ENCODE peak calls at places on chromosomes 7 and 10, in seven cellular contexts. L, P, I, C, B, J and A are unnamed samples. For H3K4me1, the result is how much of the 10 kb centered on the place peaks cover.

GRCh38 chr10:49608925-49609282 is 1.2 kb upstream of the SLC18A3 start:
- DNase-seq in L (peak), P (no peak), I (peak), C (no peak), B (no peak), J (no peak), A (no peak)

GRCh38 chr10:69687396-69687795 is 57.3 kb downstream of the FAM241B start:
- DNase-seq in L (no peak), P (no peak), I (no peak), C (no peak), B (no peak), J (no peak), A (no peak)

GRCh38 chr10:72173635-72174296 is 42.0 kb upstream of the ANAPC16 start:
- DNase-seq in L (no peak), P (peak), I (no peak), C (no peak), B (peak), J (no peak), A (peak)

GRCh38 chr7:65746398-65746669 is 126.5 kb upstream of the VKORC1L1 start:
- DNase-seq in L (no peak), P (no peak), I (no peak), C (peak), B (no peak), J (no peak), A (peak)

GRCh38 chr7:66964391-66964790 is 31.0 kb downstream of the SBDS start:
- DNase-seq in L (no peak), P (no peak), I (no peak), C (peak), B (peak), J (no peak), A (peak)

GRCh38 chr10:96984512-96985225 is 152.6 kb downstream of the LCOR start:
- DNase-seq in L (peak), P (no peak), I (peak), C (no peak), B (no peak), J (no peak), A (no peak)

GRCh38 chr10:131065673-131066331 is 245.7 kb downstream of the TCERG1L start:
- DNase-seq in L (peak), P (no peak), I (peak), C (no peak), B (no peak), J (no peak), A (peak)

GRCh38 chr10:44647877-44648542 is 263.1 kb upstream of the CXCL12 start:
- DNase-seq in L (no peak), P (no peak), I (no peak), C (no peak), B (no peak), J (no peak), A (peak)

GRCh38 chr7:108142675-108143259 is 12.6 kb upstream of the LAMB4 start:
- DNase-seq in L (no peak), P (no peak), I (no peak), C (no peak), B (no peak), J (no peak), A (no peak)

GRCh38 chr7:105268056-105268455 is 120.7 kb downstream of the SRPK2 start:
- DNase-seq in L (no peak), P (no peak), I (no peak), C (peak), B (peak), J (no peak), A (peak)

GRCh38 chr10:10794056-10794455 is 223.6 kb upstream of the CELF2 start:
- DNase-seq in L (no peak), P (no peak), I (no peak), C (peak), B (no peak), J (no peak), A (no peak)

GRCh38 chr7:23383225-23383624 is 84.1 kb downstream of the MALSU1 start:
- DNase-seq in L (no peak), P (no peak), I (no peak), C (peak), B (no peak), J (no peak), A (peak)

GRCh38 chr10:70664702-70665195 is 7.6 kb upstream of the ADAMTS14 start:
- DNase-seq in L (peak), P (no peak), I (no peak), C (peak), B (peak), J (no peak), A (peak)

GRCh38 chr7:116259821-116260440 is 49.6 kb downstream of the TES start:
- DNase-seq in L (no peak), P (peak), I (no peak), C (peak), B (no peak), J (no peak), A (peak)

GRCh38 chr7:30977222-30977621 is 13.5 kb downstream of the GHRHR start:
- DNase-seq in L (no peak), P (no peak), I (no peak), C (no peak), B (no peak), J (no peak), A (no peak)

GRCh38 chr10:119139464-119140067 is 25.9 kb downstream of the SFXN4 start:
- DNase-seq in L (peak), P (peak), I (peak), C (peak), B (no peak), J (no peak), A (peak)

GRCh38 chr7:151940048-151940845 is 16.0 kb upstream of the GALNTL5 start:
- DNase-seq in L (no peak), P (no peak), I (no peak), C (peak), B (no peak), J (no peak), A (peak)

GRCh38 chr7:143284591-143285453 is at the start of gene TMEM139:
- DNase-seq in L (peak), P (no peak), I (peak), C (peak), B (peak), J (no peak), A (peak)

GRCh38 chr10:127153166-127153565 is 43.2 kb downstream of the INSYN2A start:
- DNase-seq in L (no peak), P (no peak), I (no peak), C (no peak), B (no peak), J (no peak), A (no peak)

GRCh38 chr7:111942450-111943081 is 263.6 kb downstream of the DOCK4 start:
- DNase-seq in L (no peak), P (no peak), I (no peak), C (no peak), B (peak), J (no peak), A (no peak)

GRCh38 chr7:11492307-11492706 is 339.7 kb downstream of the THSD7A start:
- DNase-seq in L (no peak), P (no peak), I (no peak), C (peak), B (no peak), J (no peak), A (peak)

GRCh38 chr7:27064169-27064568 is 31.6 kb downstream of the HOXA1 start:
- DNase-seq in L (no peak), P (no peak), I (no peak), C (peak), B (no peak), J (no peak), A (peak)

GRCh38 chr7:149883452-149883861 is 9.7 kb downstream of the ATP6V0E2 start:
- DNase-seq in L (peak), P (peak), I (peak), C (peak), B (peak), J (peak), A (peak)

GRCh38 chr10:48480397-48481374 is 124.2 kb downstream of the ARHGAP22 start:
- DNase-seq in L (no peak), P (no peak), I (no peak), C (no peak), B (no peak), J (no peak), A (no peak)

GRCh38 chr10:124705021-124705740 is 39.0 kb downstream of the FAM53B start:
- DNase-seq in L (no peak), P (no peak), I (no peak), C (no peak), B (no peak), J (no peak), A (no peak)

GRCh38 chr7:5284304-5285281 is 1.9 kb downstream of the SLC29A4 start:
- DNase-seq in L (peak), P (peak), I (peak), C (peak), B (peak), J (peak), A (no peak)

GRCh38 chr7:25407932-25408480 is 179.7 kb upstream of the NPVF start:
- DNase-seq in L (peak), P (no peak), I (peak), C (no peak), B (no peak), J (no peak), A (no peak)

GRCh38 chr10:6013413-6014192 is 36.3 kb upstream of the IL15RA start:
- DNase-seq in L (no peak), P (no peak), I (no peak), C (no peak), B (no peak), J (no peak), A (no peak)

GRCh38 chr7:25314094-25314708 is 85.9 kb upstream of the NPVF start:
- DNase-seq in L (no peak), P (no peak), I (no peak), C (no peak), B (peak), J (no peak), A (no peak)

GRCh38 chr10:68804692-68805091 is 22.6 kb upstream of the STOX1 start:
- DNase-seq in L (no peak), P (no peak), I (no peak), C (no peak), B (no peak), J (no peak), A (no peak)

GRCh38 chr10:7872041-7872442 is 53.7 kb downstream of the TAF3 start:
- DNase-seq in L (peak), P (peak), I (peak), C (peak), B (peak), J (peak), A (peak)

GRCh38 chr7:97798036-97799019 is 66.4 kb downstream of the TAC1 start:
- DNase-seq in L (no peak), P (no peak), I (no peak), C (no peak), B (peak), J (no peak), A (no peak)

GRCh38 chr7:108529341-108529740 is 3.4 kb upstream of the PNPLA8 start:
- DNase-seq in L (peak), P (no peak), I (peak), C (peak), B (no peak), J (peak), A (no peak)

GRCh38 chr7:1227071-1227804 is 5.4 kb upstream of the UNCX start:
- DNase-seq in L (peak), P (no peak), I (peak), C (no peak), B (no peak), J (no peak), A (no peak)

GRCh38 chr7:1227814-1228534 is 4.7 kb upstream of the UNCX start:
- DNase-seq in L (peak), P (no peak), I (peak), C (no peak), B (no peak), J (no peak), A (no peak)

GRCh38 chr7:1224093-1224702 is 8.5 kb upstream of the UNCX start:
- DNase-seq in L (peak), P (no peak), I (peak), C (no peak), B (no peak), J (no peak), A (peak)

GRCh38 chr7:1225462-1226154 is 7.1 kb upstream of the UNCX start:
- DNase-seq in L (peak), P (no peak), I (peak), C (peak), B (peak), J (no peak), A (peak)

DNA sequence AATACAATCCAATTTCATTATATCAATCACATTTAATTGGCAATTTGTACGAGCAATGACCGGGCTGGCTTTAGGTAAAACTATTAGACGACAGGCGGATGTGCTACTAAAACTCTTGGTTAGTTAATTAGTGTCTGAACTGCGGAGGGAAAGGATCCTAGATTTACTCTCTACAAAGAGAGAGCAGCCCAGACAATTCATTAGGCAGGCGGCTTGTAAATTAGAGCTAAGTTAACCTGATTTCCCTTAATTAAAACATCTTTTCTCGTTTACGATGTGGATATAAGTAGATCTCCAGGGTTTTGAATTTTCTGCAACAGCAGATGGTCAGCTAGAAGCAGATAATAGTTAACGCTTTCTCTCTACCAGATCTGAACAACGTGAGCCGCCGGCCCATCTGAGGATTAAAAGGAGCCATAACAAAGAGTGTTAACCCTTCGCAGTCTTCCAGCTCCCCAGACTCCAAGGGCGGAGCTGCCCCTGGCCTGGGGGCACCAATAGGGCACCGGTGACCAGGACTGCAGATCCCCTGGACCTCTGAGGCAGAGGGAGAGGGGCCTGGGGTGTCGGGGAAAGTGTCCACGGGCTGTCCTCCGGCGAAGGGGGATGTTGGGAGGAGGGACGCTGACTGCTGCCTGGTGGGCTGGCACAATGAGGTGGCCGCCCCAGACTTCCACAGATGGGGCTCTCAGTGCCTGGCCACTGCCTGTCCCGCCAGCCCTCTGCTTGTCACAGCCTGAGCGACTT is 6.3 kb upstream of the UNCX start:
- DNase-seq in L (peak), P (no peak), I (peak), C (no peak), B (no peak), J (no peak), A (no peak)
- TF ChIP-seq EZH2 in L (peak), P (no peak), I (peak), C (no peak), B (no peak), J (no peak), A (peak)

DNA sequence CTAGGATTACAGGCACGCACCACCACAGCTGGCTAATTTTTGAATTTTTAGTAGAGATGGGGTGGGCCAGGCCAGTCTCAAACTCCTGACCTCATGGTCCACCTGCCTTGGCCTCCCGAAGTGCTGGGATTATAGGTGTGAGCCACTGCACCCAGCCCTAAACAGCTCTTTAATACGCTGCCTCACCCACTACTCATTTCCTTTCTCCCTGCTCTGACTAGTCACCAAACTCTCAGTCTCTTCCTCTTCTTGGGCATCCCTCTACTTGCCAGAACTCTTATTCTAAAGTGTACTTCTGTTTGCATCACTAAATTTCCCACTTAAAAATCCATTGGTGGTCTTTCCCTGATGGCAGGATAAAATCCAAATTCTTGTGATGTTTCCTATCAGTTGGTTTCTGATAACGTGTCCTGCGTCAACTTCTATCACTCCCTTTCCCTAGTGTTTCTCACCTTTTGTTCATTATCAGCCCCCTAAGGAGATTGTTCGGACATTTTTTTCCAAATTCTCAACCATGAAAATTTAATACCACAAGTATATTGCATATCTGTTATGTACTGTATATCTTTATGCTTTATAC is 124.7 kb downstream of the CUBN start:
- DNase-seq in L (no peak), P (no peak), I (no peak), C (no peak), B (no peak), J (no peak), A (no peak)
- H3K4me1 ChIP-seq in L (under half), P (under half), I (under half), C (under half), B (under half), J (under half), A (half or more)

DNA sequence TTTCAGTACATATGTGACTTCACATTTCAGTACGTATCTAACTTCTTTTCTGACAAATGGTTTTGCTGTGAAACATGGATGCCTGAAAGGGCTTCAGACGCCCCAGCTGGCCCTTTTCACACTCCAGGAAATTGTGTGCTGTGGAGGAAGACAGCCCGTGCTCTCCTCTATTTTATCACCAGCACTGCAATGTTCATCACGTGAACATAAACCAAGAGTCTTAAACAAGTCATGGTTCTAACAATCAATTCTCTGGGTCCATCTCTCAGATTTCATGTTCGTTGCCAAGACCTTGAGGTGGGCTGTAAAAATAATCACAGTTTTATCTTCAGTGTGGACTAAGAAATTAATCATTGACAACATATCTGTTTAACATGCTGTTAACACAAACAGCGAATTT is 141.2 kb downstream of the WDR37 start:
- DNase-seq in L (no peak), P (no peak), I (no peak), C (no peak), B (peak), J (no peak), A (no peak)
- TF ChIP-seq EZH2phosphoT487 in L (no peak), P (no peak), I (no peak), C (no peak), B (no peak), J (no peak), A (no peak)

GRCh38 chr10:101308051-101308450 is 45.9 kb upstream of the BTRC start:
- DNase-seq in L (no peak), P (no peak), I (no peak), C (no peak), B (no peak), J (no peak), A (no peak)

GRCh38 chr10:101304316-101304715 is 49.6 kb upstream of the BTRC start:
- DNase-seq in L (no peak), P (no peak), I (no peak), C (no peak), B (no peak), J (no peak), A (no peak)

GRCh38 chr10:101303087-101303753 is 50.7 kb upstream of the BTRC start:
- DNase-seq in L (no peak), P (no peak), I (no peak), C (no peak), B (no peak), J (no peak), A (peak)

GRCh38 chr10:101301111-101301731 is 52.7 kb upstream of the BTRC start:
- DNase-seq in L (peak), P (peak), I (peak), C (peak), B (peak), J (peak), A (peak)

GRCh38 chr10:101305241-101306230 is 48.4 kb upstream of the BTRC start:
- DNase-seq in L (peak), P (no peak), I (no peak), C (no peak), B (peak), J (no peak), A (no peak)
- TF ChIP-seq EZH2 in L (no peak), P (no peak), I (no peak), C (no peak), B (no peak), J (no peak), A (no peak)

DNA sequence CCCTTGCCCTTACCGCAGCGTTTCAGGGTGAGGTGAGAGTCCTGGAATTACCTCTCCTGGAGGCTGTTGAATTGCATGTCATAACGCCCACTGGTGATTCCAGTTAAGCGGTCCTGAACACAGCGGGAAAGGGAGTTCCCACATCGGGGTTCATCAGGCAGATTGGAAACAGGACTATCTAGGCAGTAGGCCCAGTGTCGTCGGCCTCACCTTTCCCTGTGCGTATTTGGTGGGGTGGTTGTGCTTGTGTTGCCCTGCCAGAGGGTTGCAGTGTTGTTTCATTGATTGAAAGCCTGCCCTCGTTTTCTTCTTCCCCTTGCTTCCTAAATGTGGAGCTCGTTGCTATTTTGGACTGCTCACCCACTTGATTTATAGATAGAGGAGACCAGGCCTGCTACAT is 10.6 kb upstream of the SUN1 start:
- DNase-seq in L (no peak), P (no peak), I (no peak), C (no peak), B (no peak), J (no peak), A (no peak)
- H3K4me1 ChIP-seq in L (under half), P (under half), I (under half), C (under half), B (under half), J (under half), A (under half)

GRCh38 chr7:140810830-140811556 is 113.7 kb downstream of the BRAF start:
- DNase-seq in L (peak), P (peak), I (peak), C (peak), B (peak), J (peak), A (peak)
- TF ChIP-seq EZH2phosphoT487 in L (no peak), P (no peak), I (no peak), C (no peak), B (no peak), J (no peak), A (no peak)

GRCh38 chr10:4825868-4826787 is at the start of gene AKR1E2:
- DNase-seq in L (peak), P (peak), I (peak), C (no peak), B (peak), J (peak), A (peak)
- TF ChIP-seq EZH2 in L (no peak), P (no peak), I (no peak), C (no peak), B (no peak), J (no peak), A (no peak)